ENCODE peak calls at places on chromosomes 13 and 19, in four cellular contexts. H, E, B and J are unnamed samples.

GRCh38 chr13:72194531-72194930 is 327.5 kb upstream of the DACH1 start:
- DNase-seq in H (no peak), E (no peak), B (no peak), J (no peak)

GRCh38 chr19:7869453-7869909 is 4.7 kb downstream of the PRR36 start:
- DNase-seq in H (peak), E (no peak), B (no peak), J (no peak)

GRCh38 chr19:11405846-11406643 is 13.1 kb downstream of the RGL3 start:
- DNase-seq in H (no peak), E (no peak), B (no peak), J (no peak)

GRCh38 chr19:41376241-41376997 is at the start of gene TMEM91:
- DNase-seq in H (no peak), E (no peak), B (no peak), J (no peak)

GRCh38 chr19:23283925-23284324 is 33.7 kb upstream of the ZNF724 start:
- DNase-seq in H (peak), E (no peak), B (no peak), J (no peak)

GRCh38 chr19:19594371-19594770 is 24.1 kb downstream of the PBX4 start:
- DNase-seq in H (no peak), E (no peak), B (no peak), J (no peak)

GRCh38 chr13:30307194-30307965 is at the start of gene KATNAL1:
- DNase-seq in H (no peak), E (no peak), B (no peak), J (no peak)

GRCh38 chr19:51799998-51800848 is 5.3 kb downstream of the FPR3 start:
- DNase-seq in H (no peak), E (no peak), B (no peak), J (no peak)

GRCh38 chr13:112012705-112013085 is 54.3 kb upstream of the SOX1 start:
- DNase-seq in H (no peak), E (no peak), B (no peak), J (no peak)

GRCh38 chr13:68304287-68304893 is 1074.3 kb upstream of the PCDH9 start:
- DNase-seq in H (no peak), E (no peak), B (no peak), J (no peak)

GRCh38 chr13:113641426-113641825 is 16.6 kb downstream of the ATP4B start:
- DNase-seq in H (no peak), E (no peak), B (no peak), J (no peak)

GRCh38 chr19:55097864-55098715 is 19.3 kb downstream of the PPP1R12C start:
- DNase-seq in H (no peak), E (no peak), B (no peak), J (no peak)

GRCh38 chr13:24165746-24166145 is 5.2 kb downstream of the SPATA13 start:
- DNase-seq in H (no peak), E (no peak), B (no peak), J (no peak)

GRCh38 chr19:47658431-47659383 is 49.8 kb downstream of the BICRA start:
- DNase-seq in H (no peak), E (no peak), B (no peak), J (no peak)

GRCh38 chr19:3880471-3881271 is at the start of gene ATCAY:
- DNase-seq in H (no peak), E (no peak), B (no peak), J (no peak)

GRCh38 chr19:16159655-16160054 is 13.7 kb downstream of the CIB3 start:
- DNase-seq in H (no peak), E (no peak), B (no peak), J (no peak)

GRCh38 chr13:86870388-86870966 is 800.7 kb upstream of the SLITRK5 start:
- DNase-seq in H (no peak), E (no peak), B (no peak), J (no peak)